ENCODE peak calls at places on chromosome 6, in nine cellular contexts. One of them, this sample, is unnamed.

GRCh38 chr6:169663468-169663867 is 38.4 kb downstream of the WDR27 start:
- DNase-seq in endothelial cell of umbilical vein: no peak
- DNase-seq in HCT116: no peak
- DNase-seq in GM12878: no peak
- DNase-seq in SK-N-SH: no peak
- DNase-seq in K562: no peak
- DNase-seq in HepG2: no peak
- DNase-seq in H1: peak
- DNase-seq in A549: no peak
- DNase-seq in this sample: no peak

GRCh38 chr6:150977276-150977675 is 111.8 kb downstream of the MTHFD1L start:
- DNase-seq in K562: no peak
- DNase-seq in A549: no peak
- DNase-seq in endothelial cell of umbilical vein: peak
- DNase-seq in GM12878: no peak
- DNase-seq in SK-N-SH: no peak
- DNase-seq in H1: no peak
- DNase-seq in HCT116: no peak
- DNase-seq in HepG2: no peak
- DNase-seq in this sample: no peak

GRCh38 chr6:13398421-13398994 is 70.2 kb upstream of the TBC1D7 start:
- DNase-seq in endothelial cell of umbilical vein: no peak
- DNase-seq in GM12878: no peak
- DNase-seq in HCT116: no peak
- DNase-seq in H1: no peak
- DNase-seq in K562: no peak
- DNase-seq in SK-N-SH: peak
- DNase-seq in A549: no peak
- DNase-seq in HepG2: no peak
- DNase-seq in this sample: no peak

GRCh38 chr6:74249658-74250057 is 553.7 kb downstream of the CD109 start:
- DNase-seq in A549: no peak
- DNase-seq in K562: no peak
- DNase-seq in H1: no peak
- DNase-seq in HCT116: no peak
- DNase-seq in GM12878: peak
- DNase-seq in HepG2: no peak
- DNase-seq in endothelial cell of umbilical vein: peak
- DNase-seq in SK-N-SH: no peak
- DNase-seq in this sample: no peak

GRCh38 chr6:148358196-148358785 is 15.7 kb downstream of the SASH1 start:
- DNase-seq in GM12878: no peak
- DNase-seq in A549: no peak
- DNase-seq in endothelial cell of umbilical vein: no peak
- DNase-seq in HepG2: no peak
- DNase-seq in K562: no peak
- DNase-seq in H1: no peak
- DNase-seq in SK-N-SH: no peak
- DNase-seq in HCT116: no peak
- DNase-seq in this sample: peak

GRCh38 chr6:79601020-79601609 is 30.0 kb upstream of the SH3BGRL2 start:
- DNase-seq in A549: peak
- DNase-seq in HCT116: no peak
- DNase-seq in SK-N-SH: no peak
- DNase-seq in HepG2: peak
- DNase-seq in H1: no peak
- DNase-seq in K562: no peak
- DNase-seq in GM12878: no peak
- DNase-seq in endothelial cell of umbilical vein: peak
- DNase-seq in this sample: no peak

GRCh38 chr6:80771941-80772340 is 665.5 kb downstream of the BCKDHB start:
- DNase-seq in SK-N-SH: no peak
- DNase-seq in HCT116: no peak
- DNase-seq in GM12878: no peak
- DNase-seq in endothelial cell of umbilical vein: peak
- DNase-seq in K562: no peak
- DNase-seq in HepG2: no peak
- DNase-seq in H1: peak
- DNase-seq in A549: no peak
- DNase-seq in this sample: peak

GRCh38 chr6:94636780-94637385 is 940.5 kb upstream of the MANEA start:
- DNase-seq in HCT116: peak
- DNase-seq in endothelial cell of umbilical vein: no peak
- DNase-seq in A549: no peak
- DNase-seq in HepG2: peak
- DNase-seq in H1: peak
- DNase-seq in K562: no peak
- DNase-seq in GM12878: no peak
- DNase-seq in SK-N-SH: peak
- DNase-seq in this sample: peak

GRCh38 chr6:44263357-44264100 is 1.8 kb downstream of the NFKBIE start:
- DNase-seq in SK-N-SH: no peak
- DNase-seq in H1: no peak
- DNase-seq in HepG2: no peak
- DNase-seq in A549: peak
- DNase-seq in endothelial cell of umbilical vein: peak
- DNase-seq in K562: peak
- DNase-seq in HCT116: no peak
- DNase-seq in GM12878: no peak
- DNase-seq in this sample: peak

GRCh38 chr6:18260448-18261106 is 3.8 kb downstream of the DEK start:
- DNase-seq in K562: no peak
- DNase-seq in HepG2: peak
- DNase-seq in SK-N-SH: no peak
- DNase-seq in endothelial cell of umbilical vein: no peak
- DNase-seq in H1: no peak
- DNase-seq in GM12878: peak
- DNase-seq in A549: no peak
- DNase-seq in HCT116: no peak
- DNase-seq in this sample: peak

GRCh38 chr6:30832864-30833263 is 51.5 kb upstream of the DDR1 start:
- DNase-seq in HepG2: no peak
- DNase-seq in K562: no peak
- DNase-seq in H1: no peak
- DNase-seq in SK-N-SH: no peak
- DNase-seq in A549: no peak
- DNase-seq in endothelial cell of umbilical vein: no peak
- DNase-seq in GM12878: no peak
- DNase-seq in HCT116: no peak
- DNase-seq in this sample: no peak

DNA sequence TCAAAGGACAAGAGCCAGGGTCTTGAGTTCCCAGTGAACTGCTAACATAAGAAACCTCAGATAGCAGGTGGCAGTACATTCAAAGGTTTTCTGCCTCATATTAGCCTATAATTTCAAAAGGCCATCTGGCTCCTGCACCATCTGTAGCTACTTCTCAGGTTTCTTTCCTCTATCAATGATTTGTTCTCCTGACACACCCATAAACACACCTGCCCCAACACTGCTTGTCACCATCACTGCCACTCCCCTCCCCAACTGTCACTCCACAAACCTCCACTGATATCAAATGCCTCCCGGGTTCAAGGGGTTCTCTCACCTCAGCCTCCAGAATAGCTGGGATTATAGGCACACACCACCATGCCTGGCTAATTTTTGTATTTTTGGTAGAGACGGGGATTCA is 152.7 kb upstream of the SLC22A16 start:
- DNase-seq in GM12878: no peak
- DNase-seq in K562: no peak
- DNase-seq in SK-N-SH: no peak
- DNase-seq in A549: no peak
- DNase-seq in endothelial cell of umbilical vein: no peak
- DNase-seq in H1: no peak
- DNase-seq in HepG2: no peak
- DNase-seq in HCT116: no peak
- DNase-seq in this sample: no peak
- H3K4me3 ChIP-seq in GM12878: no peak
- H3K4me3 ChIP-seq in K562: no peak
- H3K4me3 ChIP-seq in SK-N-SH: no peak
- H3K4me3 ChIP-seq in A549: no peak
- H3K4me3 ChIP-seq in endothelial cell of umbilical vein: no peak
- H3K4me3 ChIP-seq in H1: no peak
- H3K4me3 ChIP-seq in HepG2: no peak
- H3K4me3 ChIP-seq in HCT116: no peak
- H3K4me3 ChIP-seq in this sample: no peak

GRCh38 chr6:107116923-107117417 is 1.7 kb upstream of the BEND3 start:
- DNase-seq in endothelial cell of umbilical vein: no peak
- DNase-seq in SK-N-SH: no peak
- DNase-seq in A549: no peak
- DNase-seq in H1: no peak
- DNase-seq in HepG2: no peak
- DNase-seq in HCT116: no peak
- DNase-seq in K562: no peak
- DNase-seq in GM12878: no peak
- DNase-seq in this sample: no peak

GRCh38 chr6:107114872-107115694 is at the start of gene BEND3:
- DNase-seq in HCT116: no peak
- DNase-seq in GM12878: no peak
- DNase-seq in H1: no peak
- DNase-seq in A549: no peak
- DNase-seq in endothelial cell of umbilical vein: no peak
- DNase-seq in HepG2: no peak
- DNase-seq in SK-N-SH: peak
- DNase-seq in K562: peak
- DNase-seq in this sample: peak

GRCh38 chr6:107114213-107114871 is 973 bp downstream of the BEND3 start:
- DNase-seq in endothelial cell of umbilical vein: peak
- DNase-seq in A549: peak
- DNase-seq in GM12878: no peak
- DNase-seq in K562: peak
- DNase-seq in HCT116: peak
- DNase-seq in H1: peak
- DNase-seq in SK-N-SH: peak
- DNase-seq in HepG2: peak
- DNase-seq in this sample: peak

GRCh38 chr6:107115695-107116327 is 496 bp upstream of the BEND3 start:
- DNase-seq in HCT116: no peak
- DNase-seq in A549: peak
- DNase-seq in H1: peak
- DNase-seq in GM12878: no peak
- DNase-seq in endothelial cell of umbilical vein: peak
- DNase-seq in HepG2: peak
- DNase-seq in SK-N-SH: peak
- DNase-seq in K562: peak
- DNase-seq in this sample: peak

GRCh38 chr6:107116328-107116892 is 1.1 kb upstream of the BEND3 start:
- DNase-seq in A549: no peak
- DNase-seq in HCT116: no peak
- DNase-seq in HepG2: no peak
- DNase-seq in GM12878: no peak
- DNase-seq in K562: no peak
- DNase-seq in H1: peak
- DNase-seq in SK-N-SH: peak
- DNase-seq in endothelial cell of umbilical vein: peak
- DNase-seq in this sample: peak
- TF ChIP-seq MAX in A549: peak
- TF ChIP-seq MAX in HCT116: no peak
- TF ChIP-seq MAX in HepG2: peak
- TF ChIP-seq MAX in GM12878: no peak
- TF ChIP-seq MAX in K562: no peak
- TF ChIP-seq MAX in H1: peak
- TF ChIP-seq MAX in SK-N-SH: no peak
- TF ChIP-seq MAX in endothelial cell of umbilical vein: no peak
- TF ChIP-seq MAX in this sample: peak

DNA sequence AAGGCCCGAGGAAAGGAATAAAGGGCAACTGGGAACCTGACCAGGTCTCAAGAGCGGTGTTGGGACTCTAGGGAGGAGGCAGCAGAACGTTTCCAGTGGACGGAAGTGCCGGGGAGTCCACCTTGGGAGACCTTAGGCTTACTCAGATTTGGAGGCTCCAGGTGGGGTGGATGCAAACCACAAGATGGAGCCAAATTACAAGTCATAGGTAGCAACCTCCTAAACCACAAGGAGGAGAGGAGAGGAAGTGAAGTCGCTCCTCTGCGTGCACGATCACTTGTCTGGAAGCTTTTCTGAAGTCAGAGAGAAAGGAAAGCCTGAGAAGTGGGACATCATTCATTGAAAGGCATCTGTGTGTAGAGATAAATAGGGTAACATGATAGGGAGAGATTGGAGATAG is 9.3 kb downstream of the HLA-DOA start:
- DNase-seq in HCT116: peak
- DNase-seq in endothelial cell of umbilical vein: no peak
- DNase-seq in H1: no peak
- DNase-seq in K562: no peak
- DNase-seq in SK-N-SH: no peak
- DNase-seq in GM12878: no peak
- DNase-seq in A549: no peak
- DNase-seq in HepG2: peak
- DNase-seq in this sample: peak
- TF ChIP-seq CTCF in HCT116: peak
- TF ChIP-seq CTCF in endothelial cell of umbilical vein: peak
- TF ChIP-seq CTCF in H1: peak
- TF ChIP-seq CTCF in K562: peak
- TF ChIP-seq CTCF in SK-N-SH: no peak
- TF ChIP-seq CTCF in GM12878: peak
- TF ChIP-seq CTCF in A549: peak
- TF ChIP-seq CTCF in HepG2: peak
- TF ChIP-seq CTCF in this sample: no peak

GRCh38 chr6:98823845-98824162 is 10.6 kb upstream of the POU3F2 start:
- DNase-seq in A549: no peak
- DNase-seq in GM12878: no peak
- DNase-seq in endothelial cell of umbilical vein: no peak
- DNase-seq in HCT116: no peak
- DNase-seq in H1: no peak
- DNase-seq in HepG2: no peak
- DNase-seq in SK-N-SH: no peak
- DNase-seq in K562: no peak
- DNase-seq in this sample: no peak
- H3K4me3 ChIP-seq in A549: no peak
- H3K4me3 ChIP-seq in GM12878: no peak
- H3K4me3 ChIP-seq in endothelial cell of umbilical vein: no peak
- H3K4me3 ChIP-seq in HCT116: no peak
- H3K4me3 ChIP-seq in H1: peak
- H3K4me3 ChIP-seq in HepG2: no peak
- H3K4me3 ChIP-seq in SK-N-SH: peak
- H3K4me3 ChIP-seq in K562: no peak
- H3K4me3 ChIP-seq in this sample: no peak

DNA sequence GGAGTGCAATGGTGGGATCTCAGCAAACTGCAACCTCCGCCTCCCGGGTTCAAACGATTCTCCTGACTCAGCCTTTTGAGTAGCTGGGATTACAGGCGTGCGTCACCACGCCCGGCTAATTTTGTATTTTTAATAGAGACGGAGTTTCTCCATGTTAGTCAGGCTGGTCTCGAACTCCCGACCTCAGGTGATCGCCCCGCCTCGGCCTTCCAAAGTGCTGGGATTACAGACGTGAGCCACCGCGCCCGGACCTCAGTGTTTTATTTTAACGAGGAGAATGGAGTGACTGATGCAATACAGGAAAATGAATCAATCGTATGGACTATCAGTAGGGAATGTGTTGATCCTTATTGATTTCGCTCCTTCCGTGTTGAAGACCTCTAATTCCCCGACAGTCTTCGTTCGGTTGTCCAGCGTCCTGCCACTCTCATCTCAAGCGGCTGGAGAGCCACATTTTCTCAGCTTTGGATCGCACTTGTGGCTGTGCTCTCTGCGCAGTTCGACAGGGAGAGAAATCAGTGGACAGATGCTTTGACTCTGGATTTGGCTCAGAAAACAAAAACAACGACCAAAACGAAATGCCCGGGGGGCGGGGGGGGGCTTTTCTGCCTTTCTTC is 166.2 kb downstream of the TRIM27 start:
- DNase-seq in endothelial cell of umbilical vein: no peak
- DNase-seq in HCT116: no peak
- DNase-seq in HepG2: peak
- DNase-seq in GM12878: no peak
- DNase-seq in SK-N-SH: no peak
- DNase-seq in A549: no peak
- DNase-seq in H1: peak
- DNase-seq in K562: peak
- DNase-seq in this sample: no peak
- TF ChIP-seq MAX in endothelial cell of umbilical vein: no peak
- TF ChIP-seq MAX in HCT116: peak
- TF ChIP-seq MAX in HepG2: peak
- TF ChIP-seq MAX in GM12878: no peak
- TF ChIP-seq MAX in SK-N-SH: no peak
- TF ChIP-seq MAX in A549: no peak
- TF ChIP-seq MAX in H1: no peak
- TF ChIP-seq MAX in K562: no peak
- TF ChIP-seq MAX in this sample: no peak